ENCODE peak calls at places on chromosomes 13 and 19, in seven cellular contexts. N is prostate gland, O is right lobe of liver, I is heart left ventricle, J is GM06990, W is tibial nerve, M is keratinocyte. V is an unnamed sample.

GRCh38 chr13:32857077-32857476 is 159.1 kb upstream of the KL start:
- DNase-seq in N (no peak), O (no peak), I (no peak), J (no peak), W (no peak), M (no peak), V (no peak)

GRCh38 chr19:55657004-55657747 is 2.3 kb downstream of the U2AF2 start:
- DNase-seq in N (peak), O (no peak), I (no peak), J (no peak), W (no peak), M (no peak), V (peak)

GRCh38 chr19:5678071-5678682 is 2.1 kb downstream of the MICOS13 start:
- DNase-seq in N (no peak), O (no peak), I (no peak), J (no peak), W (no peak), M (no peak), V (no peak)

GRCh38 chr19:10727599-10728250 is 9.8 kb downstream of the DNM2 start:
- DNase-seq in N (no peak), O (no peak), I (no peak), J (no peak), W (no peak), M (no peak), V (no peak)

GRCh38 chr19:43759515-43759914 is 4.8 kb upstream of the SMG9 start:
- DNase-seq in N (no peak), O (no peak), I (no peak), J (no peak), W (no peak), M (peak), V (no peak)

GRCh38 chr19:48966541-48967345 is 1.6 kb downstream of the FTL start:
- DNase-seq in N (no peak), O (no peak), I (no peak), J (no peak), W (no peak), M (no peak), V (no peak)

GRCh38 chr13:39364797-39365468 is 238.1 kb downstream of the LHFPL6 start:
- DNase-seq in N (no peak), O (no peak), I (no peak), J (no peak), W (no peak), M (no peak), V (peak)

GRCh38 chr19:4916292-4917082 is 7.2 kb downstream of the UHRF1 start:
- DNase-seq in N (no peak), O (no peak), I (no peak), J (peak), W (no peak), M (no peak), V (no peak)

GRCh38 chr19:45283443-45284033 is 32.5 kb downstream of the MARK4 start:
- DNase-seq in N (no peak), O (no peak), I (no peak), J (no peak), W (no peak), M (no peak), V (no peak)

GRCh38 chr13:63377986-63378385 is 1962.3 kb upstream of the PCDH20 start:
- DNase-seq in N (no peak), O (no peak), I (no peak), J (no peak), W (no peak), M (no peak), V (no peak)

GRCh38 chr19:39428309-39429112 is 7.2 kb downstream of the RPS16 start:
- DNase-seq in N (no peak), O (no peak), I (peak), J (no peak), W (peak), M (no peak), V (no peak)

GRCh38 chr13:110360598-110360997 is 53.5 kb downstream of the COL4A2 start:
- DNase-seq in N (no peak), O (no peak), I (no peak), J (no peak), W (no peak), M (no peak), V (no peak)

GRCh38 chr13:25992076-25992475 is 59.7 kb downstream of the SHISA2 start:
- DNase-seq in N (no peak), O (no peak), I (no peak), J (no peak), W (no peak), M (no peak), V (no peak)

GRCh38 chr19:38869836-38870607 is 8.1 kb downstream of the RINL start:
- DNase-seq in N (peak), O (peak), I (peak), J (peak), W (peak), M (no peak), V (no peak)

GRCh38 chr13:71242191-71242590 is 624.8 kb downstream of the DACH1 start:
- DNase-seq in N (no peak), O (no peak), I (no peak), J (no peak), W (no peak), M (no peak), V (no peak)

GRCh38 chr19:6481541-6482342 is at the start of gene DENND1C:
- DNase-seq in N (no peak), O (no peak), I (no peak), J (peak), W (no peak), M (no peak), V (peak)

GRCh38 chr13:39159393-39159792 is 121.1 kb downstream of the NHLRC3 start:
- DNase-seq in N (no peak), O (no peak), I (no peak), J (no peak), W (no peak), M (no peak), V (no peak)

GRCh38 chr13:112711528-112712265 is 21.9 kb downstream of the ATP11A start:
- DNase-seq in N (no peak), O (peak), I (peak), J (no peak), W (peak), M (peak), V (peak)

GRCh38 chr13:32553720-32554119 is 15.1 kb upstream of the N4BP2L2 start:
- DNase-seq in N (no peak), O (no peak), I (no peak), J (no peak), W (no peak), M (no peak), V (no peak)

GRCh38 chr13:36288794-36289391 is 8.7 kb downstream of the CCDC169 start:
- DNase-seq in N (no peak), O (no peak), I (no peak), J (no peak), W (no peak), M (no peak), V (no peak)

GRCh38 chr19:23801798-23802197 is 43.1 kb upstream of the ZNF681 start:
- DNase-seq in N (no peak), O (no peak), I (no peak), J (no peak), W (no peak), M (no peak), V (no peak)

GRCh38 chr13:31012285-31013024 is 80.0 kb downstream of the TEX26 start:
- DNase-seq in N (no peak), O (no peak), I (no peak), J (peak), W (no peak), M (no peak), V (peak)

GRCh38 chr13:72864142-72865035 is 82.5 kb downstream of the PIBF1 start:
- DNase-seq in N (no peak), O (no peak), I (no peak), J (peak), W (no peak), M (no peak), V (no peak)

GRCh38 chr13:28429685-28430290 is 65.1 kb downstream of the FLT1 start:
- DNase-seq in N (no peak), O (no peak), I (no peak), J (peak), W (no peak), M (no peak), V (no peak)

GRCh38 chr13:66914155-66914554 is 316.0 kb downstream of the PCDH9 start:
- DNase-seq in N (no peak), O (no peak), I (no peak), J (no peak), W (no peak), M (no peak), V (no peak)

GRCh38 chr13:51218691-51219090 is 3.5 kb upstream of the FAM124A start:
- DNase-seq in N (no peak), O (no peak), I (no peak), J (no peak), W (no peak), M (no peak), V (no peak)

GRCh38 chr19:51548891-51549305 is 17.4 kb upstream of the SIGLEC6 start:
- DNase-seq in N (no peak), O (no peak), I (no peak), J (no peak), W (no peak), M (no peak), V (no peak)

GRCh38 chr19:44202470-44202869 is 9.9 kb upstream of the ZNF227 start:
- DNase-seq in N (no peak), O (no peak), I (no peak), J (no peak), W (no peak), M (no peak), V (no peak)

GRCh38 chr13:84609716-84610115 is 727.4 kb upstream of the SLITRK1 start:
- DNase-seq in N (no peak), O (no peak), I (no peak), J (no peak), W (no peak), M (peak), V (no peak)

GRCh38 chr19:2113436-2114211 is 16.9 kb downstream of the IZUMO4 start:
- DNase-seq in N (no peak), O (no peak), I (no peak), J (no peak), W (no peak), M (no peak), V (no peak)

GRCh38 chr19:29651622-29652394 is 13.5 kb upstream of the PLEKHF1 start:
- DNase-seq in N (no peak), O (no peak), I (no peak), J (no peak), W (no peak), M (no peak), V (no peak)

GRCh38 chr13:106532111-106532929 is 3.1 kb downstream of the EFNB2 start:
- DNase-seq in N (no peak), O (no peak), I (no peak), J (no peak), W (no peak), M (no peak), V (no peak)

GRCh38 chr19:40677156-40677555 is 13.3 kb downstream of the NUMBL start:
- DNase-seq in N (no peak), O (no peak), I (no peak), J (no peak), W (no peak), M (no peak), V (no peak)

GRCh38 chr13:76852991-76853390 is 33.2 kb downstream of the KCTD12 start:
- DNase-seq in N (no peak), O (no peak), I (no peak), J (no peak), W (no peak), M (no peak), V (peak)

GRCh38 chr19:51586103-51586728 is 15.1 kb downstream of the ZNF175 start:
- DNase-seq in N (no peak), O (no peak), I (no peak), J (no peak), W (no peak), M (no peak), V (no peak)

GRCh38 chr19:55451522-55452380 is 8.7 kb upstream of the SHISA7 start:
- DNase-seq in N (no peak), O (peak), I (no peak), J (no peak), W (no peak), M (no peak), V (no peak)

GRCh38 chr19:39413269-39413902 is 917 bp downstream of the PLEKHG2 start:
- DNase-seq in N (peak), O (peak), I (peak), J (peak), W (no peak), M (no peak), V (peak)

GRCh38 chr13:50711449-50711848 is 132.0 kb downstream of the DLEU7 start:
- DNase-seq in N (no peak), O (no peak), I (no peak), J (no peak), W (no peak), M (no peak), V (no peak)

GRCh38 chr13:99033814-99034213 is 56.0 kb upstream of the DOCK9 start:
- DNase-seq in N (no peak), O (no peak), I (no peak), J (no peak), W (no peak), M (no peak), V (no peak)
- TF ChIP-seq CTCF in N (peak), O (peak), I (peak), J (peak), W (peak), M (peak), V (no peak)

DNA sequence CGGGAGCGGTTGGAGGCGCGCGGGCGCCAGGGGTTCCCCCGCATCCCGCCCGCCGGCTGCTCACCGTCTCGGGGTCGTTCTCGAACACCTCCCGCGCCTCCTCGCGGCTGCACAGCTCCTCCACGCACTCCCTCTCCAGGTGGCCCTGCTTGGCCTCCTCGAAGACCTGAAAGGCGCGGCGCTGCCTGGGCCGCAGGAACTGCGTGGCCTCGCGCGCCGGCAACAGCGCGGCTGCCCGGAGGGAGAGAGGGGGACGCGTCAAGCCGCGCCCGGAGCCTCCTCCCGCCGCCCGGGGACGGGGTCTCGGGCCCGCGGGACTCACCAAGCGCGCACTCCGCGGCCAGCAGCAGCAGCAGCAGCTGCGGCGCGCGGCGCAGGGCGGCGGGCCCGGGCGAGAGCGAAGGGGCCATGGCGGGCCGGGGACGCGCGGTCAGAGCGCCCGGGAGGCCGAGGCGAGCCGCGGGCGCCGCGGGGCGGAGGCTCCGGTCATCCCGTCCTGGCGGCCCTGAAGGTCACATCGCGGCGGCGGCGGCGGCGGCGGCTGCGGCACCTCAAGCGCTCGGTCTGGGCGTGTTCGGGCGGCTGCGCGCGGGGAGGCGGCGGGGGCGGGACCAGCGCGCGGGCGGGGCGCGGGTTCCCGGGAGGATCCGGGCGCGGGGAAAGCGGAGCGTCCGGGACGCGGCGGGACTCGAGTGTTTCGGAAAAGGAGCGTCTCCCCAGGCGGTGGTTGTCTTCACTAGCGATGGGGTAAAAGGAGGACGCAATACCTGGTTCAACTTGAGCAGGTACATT is at the start of gene GAS6:
- DNase-seq in N (peak), O (peak), I (peak), J (no peak), W (no peak), M (no peak), V (no peak)
- TF ChIP-seq CTCF in N (no peak), O (no peak), I (peak), J (no peak), W (no peak), M (no peak), V (no peak)

DNA sequence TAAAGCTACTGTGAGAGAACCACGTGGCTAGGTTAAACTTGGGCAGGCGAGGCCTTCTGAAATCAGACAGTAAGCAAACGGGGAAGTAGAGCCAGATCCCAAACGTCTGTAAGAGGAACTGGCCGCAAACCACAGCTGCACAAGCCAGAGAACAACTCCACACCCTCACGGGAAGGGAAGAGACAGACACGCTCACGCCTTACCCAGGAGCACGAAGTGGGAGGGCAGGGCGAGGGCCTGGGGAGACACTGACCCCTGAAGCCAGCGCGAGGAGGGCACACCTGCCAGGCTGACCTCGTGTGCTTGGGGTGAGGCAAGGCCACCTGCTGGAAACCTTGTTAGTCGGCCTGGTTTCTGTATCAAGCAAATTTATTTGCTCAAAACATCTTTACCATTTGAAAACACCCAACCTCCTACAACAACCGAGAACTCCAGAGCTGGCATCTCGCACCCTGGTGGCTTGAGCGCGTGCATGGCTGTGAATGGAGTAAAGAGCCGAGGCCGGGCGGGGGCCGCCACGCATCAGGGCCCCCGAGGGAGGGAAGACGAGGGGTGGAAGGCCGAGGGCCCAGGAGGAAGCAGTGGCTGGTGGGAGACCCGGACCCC is 7.3 kb downstream of the POLR2E start:
- DNase-seq in N (no peak), O (no peak), I (peak), J (peak), W (no peak), M (no peak), V (no peak)
- TF ChIP-seq CTCF in N (no peak), O (no peak), I (no peak), J (peak), W (no peak), M (no peak), V (no peak)

GRCh38 chr13:47463726-47464125 is 537.3 kb downstream of the SUCLA2 start:
- DNase-seq in N (no peak), O (no peak), I (no peak), J (no peak), W (no peak), M (no peak), V (no peak)

GRCh38 chr13:47455581-47455980 is 545.5 kb downstream of the SUCLA2 start:
- DNase-seq in N (no peak), O (no peak), I (no peak), J (no peak), W (no peak), M (no peak), V (peak)

GRCh38 chr13:47463002-47463401 is 538.1 kb downstream of the SUCLA2 start:
- DNase-seq in N (no peak), O (no peak), I (no peak), J (no peak), W (no peak), M (no peak), V (no peak)

GRCh38 chr13:47457631-47458030 is 543.4 kb downstream of the SUCLA2 start:
- DNase-seq in N (no peak), O (no peak), I (no peak), J (no peak), W (no peak), M (no peak), V (no peak)

GRCh38 chr13:47459512-47459911 is 541.6 kb downstream of the SUCLA2 start:
- DNase-seq in N (no peak), O (no peak), I (no peak), J (no peak), W (no peak), M (no peak), V (no peak)
- TF ChIP-seq CTCF in N (no peak), O (no peak), I (no peak), J (peak), W (no peak), M (peak), V (no peak)

GRCh38 chr13:42873081-42873480 is 91.7 kb downstream of the FAM216B start:
- DNase-seq in N (no peak), O (no peak), I (no peak), J (no peak), W (no peak), M (no peak), V (no peak)

GRCh38 chr13:42878721-42879120 is 97.3 kb downstream of the FAM216B start:
- DNase-seq in N (no peak), O (no peak), I (no peak), J (no peak), W (no peak), M (no peak), V (no peak)

GRCh38 chr13:42876270-42876714 is 94.9 kb downstream of the FAM216B start:
- DNase-seq in N (no peak), O (no peak), I (no peak), J (peak), W (no peak), M (no peak), V (no peak)

GRCh38 chr13:42876810-42877550 is 95.6 kb downstream of the FAM216B start:
- DNase-seq in N (no peak), O (no peak), I (no peak), J (peak), W (no peak), M (no peak), V (no peak)

DNA sequence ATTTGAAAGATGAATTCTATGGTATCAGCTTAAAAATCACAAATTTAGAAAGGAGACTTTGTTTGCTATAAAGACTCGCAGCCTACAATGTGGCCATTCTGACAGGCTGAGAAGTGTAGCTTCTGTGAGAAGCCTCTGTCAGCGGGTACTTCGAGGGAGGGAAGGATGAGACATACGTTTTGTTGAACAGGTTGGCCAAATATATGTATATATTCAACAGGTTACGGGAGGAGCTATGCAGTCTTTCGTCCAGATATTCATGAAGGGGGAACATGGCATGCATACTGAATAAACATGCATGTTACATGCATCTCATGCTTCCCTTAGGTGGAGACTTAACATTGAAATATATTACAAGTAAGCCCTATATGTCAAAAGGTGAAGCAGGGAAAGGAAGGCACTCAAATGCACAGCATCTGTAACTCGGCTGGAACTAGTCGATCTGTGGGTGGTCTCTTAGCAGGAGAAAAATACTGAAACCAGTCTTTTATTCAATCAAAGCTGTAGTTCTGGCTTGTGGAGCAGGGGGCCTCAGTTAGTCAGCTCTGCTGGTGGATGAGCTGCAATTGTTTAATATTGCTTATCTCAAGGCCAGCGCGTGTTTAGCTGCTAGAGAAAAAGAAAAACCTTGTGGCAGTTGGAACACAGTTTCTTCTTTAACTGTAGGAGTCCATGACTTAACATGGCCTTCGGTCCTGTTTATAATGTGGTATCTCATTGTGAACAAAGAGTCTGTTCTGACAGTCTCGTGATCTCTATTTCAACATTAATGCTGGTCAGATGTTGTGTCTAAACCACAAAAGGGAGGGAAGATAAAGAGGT is 94.3 kb downstream of the FAM216B start:
- DNase-seq in N (no peak), O (no peak), I (no peak), J (no peak), W (no peak), M (no peak), V (no peak)
- TF ChIP-seq CTCF in N (no peak), O (no peak), I (no peak), J (peak), W (peak), M (no peak), V (no peak)